ENCODE peak calls at places on chromosome 1, in five cellular contexts. A is colonic mucosa, U is neural progenitor cell, C is upper lobe of right lung, Q is neuronal stem cell. P is an unnamed sample.

GRCh38 chr1:17136936-17137335 is 17.7 kb upstream of the PADI2 start:
- DNase-seq in A (no peak), U (no peak), C (no peak), Q (no peak), P (no peak)

GRCh38 chr1:30725450-30726095 is 2.2 kb upstream of the MATN1 start:
- DNase-seq in A (no peak), U (no peak), C (peak), Q (no peak), P (no peak)

GRCh38 chr1:63621698-63622097 is 28.5 kb downstream of the PGM1 start:
- DNase-seq in A (no peak), U (no peak), C (no peak), Q (no peak), P (no peak)

GRCh38 chr1:153627797-153628626 is at the start of gene S100A1:
- DNase-seq in A (no peak), U (no peak), C (no peak), Q (no peak), P (no peak)

GRCh38 chr1:172005856-172006255 is 164.6 kb downstream of the DNM3 start:
- DNase-seq in A (no peak), U (no peak), C (no peak), Q (no peak), P (peak)

GRCh38 chr1:162987866-162988265 is 81.3 kb upstream of the RGS4 start:
- DNase-seq in A (no peak), U (no peak), C (no peak), Q (no peak), P (no peak)

GRCh38 chr1:15848143-15848928 is 829 bp downstream of the SPEN start:
- DNase-seq in A (peak), U (peak), C (peak), Q (no peak), P (no peak)

GRCh38 chr1:200625381-200625824 is 4.9 kb upstream of the KIF14 start:
- DNase-seq in A (no peak), U (no peak), C (no peak), Q (no peak), P (no peak)

GRCh38 chr1:109821831-109822745 is 58.4 kb upstream of the EPS8L3 start:
- DNase-seq in A (no peak), U (no peak), C (no peak), Q (no peak), P (no peak)

GRCh38 chr1:222095606-222096475 is 354.0 kb upstream of the DUSP10 start:
- DNase-seq in A (peak), U (peak), C (no peak), Q (peak), P (no peak)

GRCh38 chr1:149936076-149936991 is at the start of gene MTMR11:
- DNase-seq in A (peak), U (peak), C (no peak), Q (no peak), P (no peak)

GRCh38 chr1:149933208-149933607 is 3.5 kb downstream of the MTMR11 start:
- DNase-seq in A (no peak), U (no peak), C (no peak), Q (no peak), P (no peak)

GRCh38 chr1:149936992-149937705 is 470 bp upstream of the MTMR11 start:
- DNase-seq in A (peak), U (no peak), C (no peak), Q (no peak), P (no peak)

GRCh38 chr1:149932474-149932873 is 4.2 kb downstream of the MTMR11 start:
- DNase-seq in A (peak), U (no peak), C (no peak), Q (no peak), P (no peak)

GRCh38 chr1:149934326-149934725 is 2.4 kb downstream of the MTMR11 start:
- DNase-seq in A (no peak), U (no peak), C (no peak), Q (no peak), P (no peak)
- H3K4me3 ChIP-seq in A (peak), U (no peak), C (no peak), Q (no peak), P (no peak)

GRCh38 chr1:186807162-186807561 is 21.6 kb upstream of the PLA2G4A start:
- DNase-seq in A (no peak), U (no peak), C (no peak), Q (no peak), P (no peak)

GRCh38 chr1:186806477-186806876 is 22.3 kb upstream of the PLA2G4A start:
- DNase-seq in A (no peak), U (peak), C (no peak), Q (no peak), P (no peak)

GRCh38 chr1:186812560-186812959 is 16.2 kb upstream of the PLA2G4A start:
- DNase-seq in A (no peak), U (no peak), C (no peak), Q (no peak), P (no peak)

GRCh38 chr1:186813420-186813819 is 15.3 kb upstream of the PLA2G4A start:
- DNase-seq in A (no peak), U (no peak), C (no peak), Q (no peak), P (no peak)

GRCh38 chr1:186811892-186812291 is 16.9 kb upstream of the PLA2G4A start:
- DNase-seq in A (no peak), U (no peak), C (no peak), Q (no peak), P (no peak)
- H3K4me3 ChIP-seq in A (no peak), U (no peak), C (no peak), Q (no peak), P (no peak)

DNA sequence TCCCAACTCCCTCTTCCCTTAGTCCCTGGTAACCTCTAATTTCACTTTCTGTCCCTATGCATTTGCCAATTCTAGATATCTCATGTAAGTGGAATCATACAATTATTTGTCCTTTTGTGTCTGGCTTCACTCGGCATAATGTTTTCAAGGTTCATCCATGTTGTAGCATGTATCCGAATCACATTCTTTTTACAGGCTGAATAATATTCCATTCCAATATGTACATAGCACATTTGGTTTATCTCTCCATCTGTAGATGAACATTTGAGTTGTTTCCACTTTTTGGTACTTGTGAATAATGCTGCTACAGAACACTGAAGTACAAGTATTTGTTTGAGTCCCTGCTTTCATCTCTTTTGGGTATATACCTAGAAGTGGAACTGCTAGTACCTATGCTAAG is 857 bp upstream of the LYPLAL1 start:
- DNase-seq in A (no peak), U (no peak), C (no peak), Q (no peak), P (no peak)
- H3K4me3 ChIP-seq in A (no peak), U (no peak), C (peak), Q (no peak), P (no peak)

GRCh38 chr1:170660874-170661645 is 2.9 kb upstream of the PRRX1 start:
- DNase-seq in A (no peak), U (peak), C (no peak), Q (no peak), P (no peak)

GRCh38 chr1:170663011-170663410 is 920 bp upstream of the PRRX1 start:
- DNase-seq in A (no peak), U (peak), C (no peak), Q (no peak), P (no peak)

GRCh38 chr1:170661646-170662411 is 2.1 kb upstream of the PRRX1 start:
- DNase-seq in A (no peak), U (peak), C (no peak), Q (no peak), P (no peak)

GRCh38 chr1:170663441-170664282 is at the start of gene PRRX1:
- DNase-seq in A (no peak), U (no peak), C (no peak), Q (no peak), P (no peak)

GRCh38 chr1:170662561-170662971 is 1.4 kb upstream of the PRRX1 start:
- DNase-seq in A (no peak), U (no peak), C (no peak), Q (no peak), P (no peak)
- H3K4me3 ChIP-seq in A (no peak), U (peak), C (peak), Q (no peak), P (no peak)

GRCh38 chr1:40132383-40133121 is 28.6 kb upstream of the RLF start:
- DNase-seq in A (no peak), U (no peak), C (no peak), Q (no peak), P (no peak)
- H3K4me3 ChIP-seq in A (no peak), U (no peak), C (no peak), Q (peak), P (peak)

DNA sequence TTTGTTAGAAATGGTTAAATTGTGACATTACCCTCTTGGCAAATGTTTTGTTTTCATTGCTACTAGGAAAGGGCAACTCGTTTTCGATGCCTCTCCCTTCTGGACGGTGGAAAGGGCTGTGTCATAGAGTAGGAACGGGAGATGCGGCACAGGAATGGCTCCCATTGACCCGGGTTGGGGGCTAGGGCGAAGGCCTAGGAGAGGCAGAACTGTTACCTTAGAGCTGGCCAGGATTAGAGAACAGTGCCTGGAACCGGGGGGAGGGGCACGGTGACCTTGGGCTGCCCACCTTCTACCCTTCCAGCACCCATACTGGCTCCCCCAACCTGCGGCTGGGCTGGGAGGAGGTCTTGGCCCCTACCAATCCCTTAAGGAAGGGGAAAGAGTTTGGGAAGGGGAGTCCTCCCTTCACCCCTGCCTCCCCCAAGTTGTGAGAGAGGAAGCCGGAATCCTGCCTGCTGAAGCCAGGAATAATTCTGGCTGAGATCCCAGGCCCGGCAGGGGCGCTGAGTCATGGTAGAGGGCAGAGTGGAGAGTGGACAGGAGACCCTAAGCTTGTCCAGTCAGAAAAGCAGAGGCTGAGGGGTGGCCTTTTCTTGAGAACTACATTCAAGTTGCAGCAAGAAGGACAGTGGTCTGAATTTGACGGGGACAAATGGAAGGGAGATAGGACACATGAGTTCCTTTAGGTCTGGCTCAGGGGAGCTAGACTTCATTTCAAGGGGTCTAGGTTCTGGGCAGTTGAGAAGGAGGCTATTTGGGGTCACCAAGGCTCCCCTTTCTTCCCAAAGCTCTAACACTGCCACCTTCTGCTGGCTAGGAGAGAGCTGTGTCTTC is 8.2 kb downstream of the LMNA start:
- DNase-seq in A (peak), U (peak), C (peak), Q (no peak), P (no peak)
- H3K4me3 ChIP-seq in A (peak), U (no peak), C (peak), Q (no peak), P (peak)

DNA sequence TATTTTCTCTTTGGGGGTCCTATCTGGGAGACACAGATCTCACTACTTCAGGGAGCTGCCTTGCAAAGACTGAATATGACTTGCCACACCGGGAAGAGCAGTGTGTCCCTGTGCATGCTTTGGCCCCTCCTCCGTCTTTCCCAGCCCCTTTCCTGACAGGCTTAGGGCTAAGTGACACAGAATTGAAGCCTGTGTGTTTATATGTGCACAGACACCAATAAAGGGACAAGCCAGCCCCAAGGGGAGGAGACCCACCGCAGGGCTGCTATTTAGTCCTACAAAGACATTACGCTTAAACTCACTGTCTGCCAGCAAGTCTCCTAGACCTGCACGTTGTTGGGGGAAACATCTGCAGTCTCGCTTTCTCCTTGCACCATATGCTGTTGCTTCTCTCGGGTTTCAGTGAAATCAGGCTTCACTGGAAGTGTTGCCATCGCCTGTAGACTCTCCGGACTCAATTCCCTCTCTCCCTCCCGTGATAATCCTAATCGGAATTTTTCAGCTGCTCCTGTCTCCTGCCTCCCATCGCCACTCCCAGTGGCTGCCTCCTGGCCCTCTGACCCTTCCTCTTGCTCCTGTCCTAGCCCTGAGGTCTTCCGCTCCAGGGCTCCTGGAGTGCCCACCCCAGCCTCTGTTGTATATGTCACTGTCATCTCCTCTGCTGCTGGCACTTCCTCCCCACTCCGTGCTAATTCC is 58.5 kb upstream of the LRRC53 start:
- DNase-seq in A (no peak), U (peak), C (no peak), Q (no peak), P (no peak)
- H3K4me3 ChIP-seq in A (no peak), U (no peak), C (no peak), Q (no peak), P (no peak)

GRCh38 chr1:61133048-61134019 is 51.0 kb downstream of the NFIA start:
- DNase-seq in A (no peak), U (no peak), C (no peak), Q (no peak), P (no peak)

GRCh38 chr1:61131716-61132115 is 49.4 kb downstream of the NFIA start:
- DNase-seq in A (no peak), U (no peak), C (no peak), Q (no peak), P (no peak)

GRCh38 chr1:61130338-61131000 is 48.1 kb downstream of the NFIA start:
- DNase-seq in A (no peak), U (no peak), C (no peak), Q (no peak), P (no peak)

GRCh38 chr1:61131248-61131647 is 48.9 kb downstream of the NFIA start:
- DNase-seq in A (no peak), U (no peak), C (no peak), Q (no peak), P (no peak)

DNA sequence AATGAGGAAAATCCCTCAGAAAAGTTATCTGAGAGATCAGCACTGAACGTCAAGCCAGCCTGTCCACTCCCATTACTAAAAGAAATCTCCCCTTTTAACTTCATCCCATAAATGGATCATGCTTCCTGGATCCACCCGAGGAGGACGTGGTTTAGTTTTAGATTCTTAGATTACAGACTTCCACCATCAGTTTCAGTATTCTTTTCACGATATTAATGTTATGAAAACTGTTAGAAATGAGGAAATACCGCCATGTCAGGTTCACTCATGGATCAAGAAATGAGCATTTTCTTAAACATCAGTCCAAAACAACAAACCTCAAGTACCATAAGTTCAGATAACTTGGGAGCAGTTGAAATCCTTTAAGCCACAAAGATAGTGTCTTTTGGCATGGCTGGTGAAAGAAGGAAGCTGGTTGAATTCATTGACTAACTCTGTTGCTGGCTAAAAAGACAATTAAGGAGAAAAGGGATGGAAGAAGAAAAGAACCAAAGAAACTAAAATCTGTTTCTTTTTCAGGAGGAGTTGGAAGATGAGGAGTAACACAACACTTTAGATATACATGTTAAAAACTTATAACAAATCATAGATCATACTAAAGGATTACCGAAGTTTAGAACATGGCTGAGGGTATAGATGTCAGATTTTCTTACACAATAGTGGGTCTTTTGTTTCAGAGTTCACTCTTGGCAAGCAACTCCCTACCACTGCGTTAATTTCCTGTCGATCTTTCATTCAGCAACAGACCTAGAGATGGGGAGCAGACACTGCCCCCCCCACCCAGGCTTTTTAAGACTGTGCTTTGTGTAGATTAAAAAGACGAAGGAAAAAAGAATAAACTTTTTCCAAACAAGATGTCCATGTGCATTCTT is 50.1 kb downstream of the NFIA start:
- DNase-seq in A (no peak), U (peak), C (no peak), Q (no peak), P (no peak)
- H3K4me3 ChIP-seq in A (no peak), U (no peak), C (peak), Q (no peak), P (no peak)

GRCh38 chr1:154869351-154870116 is 547 bp downstream of the KCNN3 start:
- DNase-seq in A (peak), U (peak), C (peak), Q (no peak), P (no peak)

GRCh38 chr1:154870734-154871133 is 653 bp upstream of the KCNN3 start:
- DNase-seq in A (no peak), U (no peak), C (no peak), Q (no peak), P (no peak)

GRCh38 chr1:154867841-154868610 is 2.1 kb downstream of the KCNN3 start:
- DNase-seq in A (no peak), U (peak), C (peak), Q (no peak), P (no peak)

GRCh38 chr1:154871374-154871773 is 1.3 kb upstream of the KCNN3 start:
- DNase-seq in A (no peak), U (no peak), C (peak), Q (no peak), P (no peak)

DNA sequence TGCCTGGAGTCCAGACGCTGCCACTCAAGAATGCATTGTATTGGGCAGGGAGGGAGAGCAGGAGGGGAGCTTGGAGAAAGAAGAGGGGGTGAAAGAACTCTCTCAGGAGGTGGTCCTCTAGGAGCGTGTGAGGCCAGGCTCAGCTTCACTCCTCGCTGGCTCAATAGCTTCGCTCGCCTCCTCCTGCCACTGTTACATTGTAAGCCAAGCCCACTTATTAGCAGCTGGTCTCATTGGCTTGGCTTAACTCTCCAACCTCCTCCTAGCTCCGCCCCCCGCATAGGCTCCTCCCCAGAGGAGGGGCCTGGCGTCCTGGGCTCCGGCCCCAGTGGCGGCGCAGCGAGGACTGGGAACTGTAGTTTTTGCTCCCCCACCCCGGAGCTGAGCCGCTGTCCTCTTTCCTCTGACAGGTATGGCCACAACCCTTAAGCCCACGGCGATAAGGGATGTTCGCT is at the start of gene KCNN3:
- DNase-seq in A (peak), U (peak), C (peak), Q (peak), P (peak)
- H3K4me3 ChIP-seq in A (peak), U (peak), C (peak), Q (peak), P (peak)

DNA sequence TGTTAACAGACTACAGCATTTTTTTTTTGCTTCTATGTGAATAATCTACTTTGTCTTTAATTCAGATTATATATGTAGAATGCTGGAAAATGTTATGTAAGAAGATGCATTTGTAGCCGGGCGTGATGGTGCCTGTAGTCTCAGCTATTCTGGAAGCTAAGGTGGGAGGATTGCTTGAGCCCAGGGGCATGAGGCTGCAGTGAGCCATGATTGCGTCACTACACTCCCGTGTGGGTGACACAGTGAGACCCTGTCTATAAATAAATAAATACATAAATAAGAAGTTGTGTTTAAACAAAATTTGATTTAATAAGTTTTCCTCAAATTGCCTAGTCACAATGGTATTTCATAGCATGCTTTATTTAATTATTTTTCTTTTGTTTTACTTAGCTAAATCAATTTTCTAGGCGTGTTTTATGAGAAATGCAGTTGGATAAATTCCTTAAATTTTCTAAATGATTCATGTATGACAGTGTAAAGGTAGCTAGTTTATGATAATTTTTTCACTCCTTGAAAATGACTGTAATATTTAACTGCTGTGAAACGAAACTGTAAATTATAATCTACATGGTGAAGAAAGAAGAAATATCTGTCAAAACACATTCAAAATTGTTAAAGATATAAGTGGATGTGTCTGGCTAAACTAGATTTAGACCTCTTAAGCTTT is 232.6 kb downstream of the SRGAP2C start:
- DNase-seq in A (no peak), U (no peak), C (no peak), Q (no peak), P (no peak)
- H3K4me3 ChIP-seq in A (no peak), U (no peak), C (no peak), Q (no peak), P (no peak)